ENCODE peak calls at places on chromosomes 1 and 21, in seven cellular contexts. W is dorsolateral prefrontal cortex; P is hepatocyte; M is heart right ventricle; Q is lower lobe of right lung; T is HFFc6; K is CD8-positive, alpha-beta T cell. B is an unnamed sample.

GRCh38 chr1:116529199-116529616 is 41.6 kb downstream of the CD58 start:
- DNase-seq in W (no peak), P (no peak), M (no peak), Q (no peak), T (peak), K (no peak), B (no peak)

GRCh38 chr1:30893776-30894507 is 14.6 kb downstream of the SDC3 start:
- DNase-seq in W (no peak), P (no peak), M (no peak), Q (no peak), T (no peak), K (no peak), B (no peak)

GRCh38 chr1:199452627-199453026 is 574.9 kb upstream of the NR5A2 start:
- DNase-seq in W (no peak), P (no peak), M (no peak), Q (no peak), T (no peak), K (no peak), B (no peak)

GRCh38 chr1:90879281-90879680 is 142.6 kb downstream of the ZNF644 start:
- DNase-seq in W (no peak), P (no peak), M (no peak), Q (no peak), T (no peak), K (no peak), B (no peak)

GRCh38 chr1:9084883-9085282 is 15.4 kb upstream of the SLC2A5 start:
- DNase-seq in W (no peak), P (no peak), M (peak), Q (no peak), T (no peak), K (no peak), B (no peak)

GRCh38 chr1:10753279-10753678 is 43.2 kb downstream of the CASZ1 start:
- DNase-seq in W (no peak), P (no peak), M (no peak), Q (no peak), T (no peak), K (no peak), B (no peak)

GRCh38 chr21:42681296-42682206 is 28.1 kb downstream of the PDE9A start:
- DNase-seq in W (no peak), P (no peak), M (no peak), Q (no peak), T (no peak), K (peak), B (no peak)

GRCh38 chr1:13948851-13949490 is 249.0 kb downstream of the PRDM2 start:
- DNase-seq in W (no peak), P (no peak), M (peak), Q (no peak), T (no peak), K (no peak), B (no peak)

GRCh38 chr21:36719614-36720013 is 20.7 kb downstream of the SIM2 start:
- DNase-seq in W (peak), P (peak), M (no peak), Q (no peak), T (no peak), K (no peak), B (no peak)

GRCh38 chr1:60978421-60979357 is 103.7 kb upstream of the NFIA start:
- DNase-seq in W (no peak), P (peak), M (no peak), Q (no peak), T (peak), K (peak), B (peak)

GRCh38 chr1:162774007-162774406 is 16.5 kb upstream of the HSD17B7 start:
- DNase-seq in W (no peak), P (no peak), M (no peak), Q (no peak), T (no peak), K (no peak), B (no peak)

GRCh38 chr1:155909894-155910293 is 1.3 kb downstream of the RIT1 start:
- DNase-seq in W (no peak), P (peak), M (no peak), Q (no peak), T (peak), K (no peak), B (no peak)

GRCh38 chr1:185656663-185657062 is 77.5 kb upstream of the HMCN1 start:
- DNase-seq in W (no peak), P (no peak), M (no peak), Q (no peak), T (no peak), K (no peak), B (no peak)

GRCh38 chr1:7691557-7691956 is 79.5 kb upstream of the VAMP3 start:
- DNase-seq in W (no peak), P (no peak), M (no peak), Q (no peak), T (no peak), K (no peak), B (no peak)

GRCh38 chr1:48227165-48228013 is 4.9 kb downstream of the SLC5A9 start:
- DNase-seq in W (no peak), P (no peak), M (no peak), Q (no peak), T (no peak), K (peak), B (no peak)

GRCh38 chr1:179818743-179819173 is 58.8 kb downstream of the TOR1AIP2 start:
- DNase-seq in W (peak), P (no peak), M (peak), Q (no peak), T (no peak), K (no peak), B (no peak)

GRCh38 chr1:202084791-202085681 is 37.7 kb upstream of the GPR37L1 start:
- DNase-seq in W (peak), P (peak), M (no peak), Q (peak), T (no peak), K (no peak), B (no peak)

GRCh38 chr1:9455487-9456237 is 83.6 kb upstream of the SLC25A33 start:
- DNase-seq in W (peak), P (peak), M (peak), Q (peak), T (no peak), K (peak), B (no peak)

GRCh38 chr1:109566982-109567381 is 18.6 kb downstream of the GNAI3 start:
- DNase-seq in W (no peak), P (no peak), M (no peak), Q (no peak), T (no peak), K (no peak), B (no peak)
- TF ChIP-seq CTCF in W (no peak), P (no peak), M (no peak), Q (no peak), T (no peak), K (no peak), B (no peak)

GRCh38 chr1:211751438-211751837 is 76.0 kb upstream of the NEK2 start:
- DNase-seq in W (no peak), P (no peak), M (no peak), Q (no peak), T (no peak), K (no peak), B (no peak)
- TF ChIP-seq CTCF in W (no peak), P (no peak), M (no peak), Q (no peak), T (no peak), K (no peak), B (no peak)

GRCh38 chr1:106747791-106748190 is 308.7 kb upstream of the PRMT6 start:
- DNase-seq in W (no peak), P (no peak), M (no peak), Q (no peak), T (no peak), K (no peak), B (no peak)

GRCh38 chr1:106749906-106750305 is 306.6 kb upstream of the PRMT6 start:
- DNase-seq in W (no peak), P (no peak), M (no peak), Q (no peak), T (no peak), K (no peak), B (no peak)

GRCh38 chr1:106746448-106747085 is 309.9 kb upstream of the PRMT6 start:
- DNase-seq in W (no peak), P (no peak), M (no peak), Q (no peak), T (no peak), K (no peak), B (no peak)

GRCh38 chr1:106748581-106748980 is 307.9 kb upstream of the PRMT6 start:
- DNase-seq in W (no peak), P (no peak), M (no peak), Q (no peak), T (no peak), K (no peak), B (no peak)

GRCh38 chr1:106749491-106749890 is 307.0 kb upstream of the PRMT6 start:
- DNase-seq in W (no peak), P (no peak), M (no peak), Q (no peak), T (no peak), K (no peak), B (no peak)
- TF ChIP-seq CTCF in W (no peak), P (no peak), M (no peak), Q (no peak), T (no peak), K (no peak), B (no peak)

GRCh38 chr1:154329152-154329521 is 3.8 kb downstream of the ATP8B2 start:
- DNase-seq in W (no peak), P (no peak), M (no peak), Q (no peak), T (no peak), K (no peak), B (no peak)
- TF ChIP-seq CTCF in W (no peak), P (peak), M (no peak), Q (no peak), T (peak), K (no peak), B (peak)

GRCh38 chr1:52904590-52905375 is 16.8 kb downstream of the ECHDC2 start:
- DNase-seq in W (no peak), P (no peak), M (no peak), Q (no peak), T (peak), K (peak), B (no peak)
- TF ChIP-seq CTCF in W (no peak), P (peak), M (peak), Q (no peak), T (peak), K (peak), B (peak)

GRCh38 chr1:87148670-87149069 is 180.0 kb upstream of the LMO4 start:
- DNase-seq in W (no peak), P (no peak), M (no peak), Q (no peak), T (no peak), K (no peak), B (no peak)

GRCh38 chr1:87149166-87150065 is 179.3 kb upstream of the LMO4 start:
- DNase-seq in W (no peak), P (no peak), M (no peak), Q (no peak), T (peak), K (no peak), B (no peak)

GRCh38 chr1:87154351-87154750 is 174.3 kb upstream of the LMO4 start:
- DNase-seq in W (no peak), P (no peak), M (no peak), Q (peak), T (no peak), K (no peak), B (no peak)

GRCh38 chr1:87150143-87150542 is 178.5 kb upstream of the LMO4 start:
- DNase-seq in W (no peak), P (no peak), M (no peak), Q (no peak), T (no peak), K (no peak), B (no peak)

GRCh38 chr1:87151500-87152421 is 176.9 kb upstream of the LMO4 start:
- DNase-seq in W (peak), P (peak), M (peak), Q (peak), T (no peak), K (peak), B (no peak)
- TF ChIP-seq CTCF in W (peak), P (peak), M (peak), Q (peak), T (no peak), K (no peak), B (peak)